ENCODE peak calls at places on chromosomes 2 and 18, in four cellular contexts. P is breast epithelium, Z is HCT116, I is transverse colon. W is an unnamed sample.

GRCh38 chr18:7177131-7177744 is 53.7 kb upstream of the LRRC30 start:
- DNase-seq in P (peak), Z (no peak), I (no peak), W (peak)

GRCh38 chr2:182542501-182543258 is 115.8 kb upstream of the PDE1A start:
- DNase-seq in P (no peak), Z (no peak), I (no peak), W (no peak)

GRCh38 chr2:184302506-184302905 is 295.8 kb upstream of the ZNF804A start:
- DNase-seq in P (no peak), Z (no peak), I (no peak), W (no peak)

GRCh38 chr2:234451852-234452625 is 44.8 kb downstream of the ARL4C start:
- DNase-seq in P (no peak), Z (no peak), I (no peak), W (no peak)

GRCh38 chr18:48607049-48607984 is 68.5 kb downstream of the CTIF start:
- DNase-seq in P (peak), Z (no peak), I (no peak), W (no peak)

GRCh38 chr2:24200799-24201198 is 25.9 kb downstream of the FAM228A start:
- DNase-seq in P (no peak), Z (no peak), I (no peak), W (no peak)

GRCh38 chr2:73301636-73302035 is 8.3 kb upstream of the EGR4 start:
- DNase-seq in P (no peak), Z (no peak), I (no peak), W (no peak)

GRCh38 chr2:118845005-118845842 is 2.2 kb downstream of the EN1 start:
- DNase-seq in P (no peak), Z (no peak), I (no peak), W (no peak)

GRCh38 chr18:54957987-54958386 is 1.3 kb downstream of the CCDC68 start:
- DNase-seq in P (no peak), Z (no peak), I (peak), W (no peak)

GRCh38 chr2:10471046-10471571 is 23.0 kb upstream of the ODC1 start:
- DNase-seq in P (no peak), Z (no peak), I (no peak), W (no peak)

GRCh38 chr18:3238742-3239141 is 8.9 kb upstream of the MYL12A start:
- DNase-seq in P (no peak), Z (no peak), I (no peak), W (no peak)

GRCh38 chr2:40734797-40735196 is 282.9 kb upstream of the SLC8A1 start:
- DNase-seq in P (no peak), Z (no peak), I (no peak), W (no peak)

GRCh38 chr2:171128461-171128860 is 32.2 kb downstream of the TLK1 start:
- DNase-seq in P (no peak), Z (no peak), I (no peak), W (no peak)

GRCh38 chr2:154692927-154693326 is 5.6 kb upstream of the KCNJ3 start:
- DNase-seq in P (no peak), Z (peak), I (no peak), W (no peak)

GRCh38 chr18:9742588-9743131 is 34.6 kb downstream of the RAB31 start:
- DNase-seq in P (no peak), Z (no peak), I (no peak), W (no peak)

GRCh38 chr2:13106302-13106701 is 389.6 kb downstream of the TRIB2 start:
- DNase-seq in P (no peak), Z (no peak), I (no peak), W (peak)

GRCh38 chr18:10304853-10305252 is 149.6 kb upstream of the APCDD1 start:
- DNase-seq in P (no peak), Z (no peak), I (no peak), W (no peak)

GRCh38 chr2:161946489-161947107 is 127.4 kb downstream of the DPP4 start:
- DNase-seq in P (no peak), Z (peak), I (no peak), W (no peak)

GRCh38 chr2:218546012-218546411 is 22.1 kb downstream of the USP37 start:
- DNase-seq in P (no peak), Z (no peak), I (no peak), W (no peak)

GRCh38 chr2:189683348-189683747 is 8.9 kb downstream of the ANKAR start:
- DNase-seq in P (no peak), Z (peak), I (no peak), W (no peak)

GRCh38 chr2:237210763-237211162 is 125.1 kb downstream of the COPS8 start:
- DNase-seq in P (no peak), Z (no peak), I (no peak), W (no peak)

GRCh38 chr2:235766206-235766794 is 272.5 kb downstream of the AGAP1 start:
- DNase-seq in P (no peak), Z (peak), I (peak), W (peak)

GRCh38 chr2:98460573-98461560 is 16.2 kb downstream of the INPP4A start:
- DNase-seq in P (no peak), Z (no peak), I (peak), W (peak)

GRCh38 chr2:138421971-138422335 is 79.6 kb upstream of the SPOPL start:
- DNase-seq in P (peak), Z (peak), I (no peak), W (no peak)

GRCh38 chr2:186910996-186911395 is 62.0 kb upstream of the ZSWIM2 start:
- DNase-seq in P (no peak), Z (no peak), I (no peak), W (no peak)

GRCh38 chr18:13280066-13280795 is 61.7 kb downstream of the LDLRAD4 start:
- DNase-seq in P (no peak), Z (no peak), I (no peak), W (no peak)

GRCh38 chr18:67301592-67301991 is 214.9 kb downstream of the DSEL start:
- DNase-seq in P (no peak), Z (no peak), I (no peak), W (no peak)

GRCh38 chr2:222703866-222704265 is 32.4 kb downstream of the MOGAT1 start:
- DNase-seq in P (no peak), Z (no peak), I (no peak), W (no peak)
- TF ChIP-seq POLR2AphosphoS5 in P (no peak), Z (no peak), I (no peak), W (no peak)

DNA sequence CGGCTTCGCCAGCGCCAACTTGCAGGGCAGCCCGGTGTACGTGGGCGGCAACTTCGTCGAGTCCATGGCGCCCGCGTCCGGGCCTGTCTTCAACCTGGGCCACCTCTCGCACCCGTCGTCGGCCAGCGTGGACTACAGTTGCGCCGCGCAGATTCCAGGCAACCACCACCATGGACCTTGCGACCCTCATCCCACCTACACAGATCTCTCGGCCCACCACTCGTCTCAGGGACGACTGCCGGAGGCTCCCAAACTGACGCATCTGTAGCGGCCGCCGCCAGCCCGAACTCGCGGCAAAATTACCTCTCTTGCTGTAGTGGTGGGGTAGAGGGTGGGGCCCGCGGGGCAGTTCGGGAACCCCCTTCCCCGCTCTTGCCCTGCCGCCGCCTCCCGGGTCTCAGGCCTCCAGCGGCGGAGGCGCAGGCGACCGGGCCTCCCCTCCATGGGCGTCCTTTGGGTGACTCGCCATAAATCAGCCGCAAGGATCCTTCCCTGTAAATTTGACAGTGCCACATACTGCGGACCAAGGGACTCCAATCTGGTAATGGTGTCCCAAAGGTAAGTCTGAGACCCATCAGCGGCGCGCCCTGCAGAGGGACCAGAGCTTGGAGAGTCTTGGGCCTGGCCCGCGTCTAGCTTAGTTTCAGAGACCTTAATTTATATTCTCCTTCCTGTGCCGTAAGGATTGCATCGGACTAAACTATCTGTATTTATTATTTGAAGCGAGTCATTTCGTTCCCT is 15.1 kb downstream of the HOXD3 start:
- DNase-seq in P (no peak), Z (no peak), I (no peak), W (no peak)
- TF ChIP-seq POLR2AphosphoS5 in P (no peak), Z (no peak), I (no peak), W (no peak)

GRCh38 chr2:16185671-16186391 is 245.5 kb downstream of the MYCN start:
- DNase-seq in P (no peak), Z (no peak), I (no peak), W (no peak)
- TF ChIP-seq POLR2AphosphoS5 in P (no peak), Z (no peak), I (no peak), W (no peak)

DNA sequence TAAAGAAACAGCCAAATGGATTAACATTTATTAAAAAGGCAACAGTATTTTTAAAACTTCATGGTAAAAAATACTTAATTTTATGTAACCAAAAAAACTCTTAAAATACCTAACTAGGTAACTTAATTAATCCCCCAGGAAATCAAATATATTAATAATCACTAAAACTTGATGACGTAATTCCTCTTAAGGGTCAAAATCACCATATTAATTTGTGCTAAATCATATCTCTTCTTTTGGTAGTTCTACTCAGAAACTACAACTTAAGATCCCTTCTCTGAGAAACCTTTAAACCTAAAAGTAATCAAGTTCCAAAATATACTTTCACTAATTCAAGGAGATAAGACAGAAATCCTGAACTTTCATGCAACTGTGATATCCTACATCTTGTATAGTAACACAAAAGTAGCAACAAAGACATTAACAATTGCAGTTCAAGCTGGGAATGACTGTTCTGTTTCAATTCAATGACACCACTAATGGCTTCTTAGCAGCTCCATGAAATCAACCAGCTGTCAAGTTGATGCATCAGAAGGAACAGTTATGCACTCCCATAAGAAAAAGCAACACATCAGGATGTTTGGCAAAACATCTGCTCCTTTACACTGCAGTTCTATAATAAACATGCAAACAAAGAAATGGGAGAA is 4.0 kb downstream of the BAZ2B start:
- DNase-seq in P (no peak), Z (no peak), I (no peak), W (no peak)
- TF ChIP-seq POLR2AphosphoS5 in P (no peak), Z (no peak), I (peak), W (no peak)

DNA sequence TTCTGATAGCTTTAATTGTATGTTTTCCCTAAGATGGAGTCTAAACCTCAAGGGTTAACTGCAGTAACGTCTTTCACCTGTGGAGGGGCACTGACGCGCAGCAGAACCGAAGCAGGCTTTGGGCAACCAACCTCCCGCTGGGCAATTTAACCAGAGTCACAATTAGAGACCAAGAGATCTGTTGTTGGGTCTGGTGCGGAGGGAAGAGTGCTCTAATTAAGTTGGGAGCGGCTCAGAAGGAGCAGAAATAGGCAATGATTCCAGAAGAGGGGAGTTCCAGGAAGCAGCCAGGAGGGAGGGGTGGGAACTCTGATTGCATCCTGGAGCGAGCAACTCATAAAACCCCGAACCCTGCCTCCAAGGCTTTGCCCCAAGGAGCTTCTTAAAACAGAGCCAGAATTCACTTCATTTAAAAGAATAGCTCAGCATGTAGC is 245.8 kb downstream of the PAX3 start:
- DNase-seq in P (no peak), Z (peak), I (peak), W (no peak)
- TF ChIP-seq POLR2AphosphoS5 in P (no peak), Z (no peak), I (no peak), W (no peak)